ENCODE peak calls at places on chromosomes 6 and 20, in six cellular contexts. One of them, this sample, is unnamed.

GRCh38 chr6:43885399-43886066 is 115.5 kb downstream of the VEGFA start:
- DNase-seq in endothelial cell of umbilical vein: no peak
- DNase-seq in Jurkat, Clone E6-1: no peak
- DNase-seq in NCI-H774: no peak
- DNase-seq in naive thymus-derived CD8-positive, alpha-beta T cell: no peak
- DNase-seq in NB4: no peak
- DNase-seq in this sample: no peak

GRCh38 chr6:82988904-82989303 is 76.7 kb downstream of the UBE3D start:
- DNase-seq in endothelial cell of umbilical vein: peak
- DNase-seq in Jurkat, Clone E6-1: no peak
- DNase-seq in NCI-H774: no peak
- DNase-seq in naive thymus-derived CD8-positive, alpha-beta T cell: no peak
- DNase-seq in NB4: no peak
- DNase-seq in this sample: no peak

GRCh38 chr20:40958598-40958997 is 70.0 kb upstream of the TOP1 start:
- DNase-seq in endothelial cell of umbilical vein: no peak
- DNase-seq in Jurkat, Clone E6-1: no peak
- DNase-seq in NCI-H774: no peak
- DNase-seq in naive thymus-derived CD8-positive, alpha-beta T cell: no peak
- DNase-seq in NB4: no peak
- DNase-seq in this sample: no peak

GRCh38 chr20:36768768-36769430 is 4.7 kb downstream of the DSN1 start:
- DNase-seq in endothelial cell of umbilical vein: peak
- DNase-seq in Jurkat, Clone E6-1: no peak
- DNase-seq in NCI-H774: no peak
- DNase-seq in naive thymus-derived CD8-positive, alpha-beta T cell: no peak
- DNase-seq in NB4: no peak
- DNase-seq in this sample: peak

GRCh38 chr6:26272171-26272631 is 92.8 kb upstream of the BTN3A2 start:
- DNase-seq in endothelial cell of umbilical vein: no peak
- DNase-seq in Jurkat, Clone E6-1: no peak
- DNase-seq in NCI-H774: peak
- DNase-seq in naive thymus-derived CD8-positive, alpha-beta T cell: no peak
- DNase-seq in NB4: peak
- DNase-seq in this sample: no peak

GRCh38 chr6:140032177-140032576 is 657.7 kb upstream of the CITED2 start:
- DNase-seq in endothelial cell of umbilical vein: no peak
- DNase-seq in Jurkat, Clone E6-1: no peak
- DNase-seq in NCI-H774: no peak
- DNase-seq in naive thymus-derived CD8-positive, alpha-beta T cell: no peak
- DNase-seq in NB4: no peak
- DNase-seq in this sample: no peak

GRCh38 chr6:100691972-100692371 is 189.2 kb downstream of the ASCC3 start:
- DNase-seq in endothelial cell of umbilical vein: no peak
- DNase-seq in Jurkat, Clone E6-1: no peak
- DNase-seq in NCI-H774: no peak
- DNase-seq in naive thymus-derived CD8-positive, alpha-beta T cell: no peak
- DNase-seq in NB4: no peak
- DNase-seq in this sample: no peak

GRCh38 chr20:17992847-17993508 is 24.2 kb downstream of the MGME1 start:
- DNase-seq in endothelial cell of umbilical vein: peak
- DNase-seq in Jurkat, Clone E6-1: peak
- DNase-seq in NCI-H774: no peak
- DNase-seq in naive thymus-derived CD8-positive, alpha-beta T cell: no peak
- DNase-seq in NB4: no peak
- DNase-seq in this sample: peak

GRCh38 chr6:39088331-39088730 is 26.7 kb downstream of the SAYSD1 start:
- DNase-seq in endothelial cell of umbilical vein: peak
- DNase-seq in Jurkat, Clone E6-1: no peak
- DNase-seq in NCI-H774: no peak
- DNase-seq in naive thymus-derived CD8-positive, alpha-beta T cell: peak
- DNase-seq in NB4: peak
- DNase-seq in this sample: peak

GRCh38 chr6:132410840-132411239 is 9.6 kb upstream of the MOXD1 start:
- DNase-seq in endothelial cell of umbilical vein: no peak
- DNase-seq in Jurkat, Clone E6-1: no peak
- DNase-seq in NCI-H774: no peak
- DNase-seq in naive thymus-derived CD8-positive, alpha-beta T cell: no peak
- DNase-seq in NB4: peak
- DNase-seq in this sample: no peak

GRCh38 chr6:107740496-107741190 is 83.5 kb downstream of the SCML4 start:
- DNase-seq in endothelial cell of umbilical vein: no peak
- DNase-seq in Jurkat, Clone E6-1: no peak
- DNase-seq in NCI-H774: no peak
- DNase-seq in naive thymus-derived CD8-positive, alpha-beta T cell: peak
- DNase-seq in NB4: no peak
- DNase-seq in this sample: no peak

GRCh38 chr6:3549314-3549940 is 92.6 kb upstream of the SLC22A23 start:
- DNase-seq in endothelial cell of umbilical vein: peak
- DNase-seq in Jurkat, Clone E6-1: no peak
- DNase-seq in NCI-H774: peak
- DNase-seq in naive thymus-derived CD8-positive, alpha-beta T cell: no peak
- DNase-seq in NB4: no peak
- DNase-seq in this sample: no peak

GRCh38 chr6:158488065-158488464 is 71.8 kb upstream of the TMEM181 start:
- DNase-seq in endothelial cell of umbilical vein: peak
- DNase-seq in Jurkat, Clone E6-1: no peak
- DNase-seq in NCI-H774: no peak
- DNase-seq in naive thymus-derived CD8-positive, alpha-beta T cell: no peak
- DNase-seq in NB4: no peak
- DNase-seq in this sample: peak

GRCh38 chr6:23308166-23308565 is 738.8 kb downstream of the HDGFL1 start:
- DNase-seq in endothelial cell of umbilical vein: no peak
- DNase-seq in Jurkat, Clone E6-1: no peak
- DNase-seq in NCI-H774: no peak
- DNase-seq in naive thymus-derived CD8-positive, alpha-beta T cell: no peak
- DNase-seq in NB4: no peak
- DNase-seq in this sample: no peak

GRCh38 chr6:158799051-158799792 is 19.9 kb downstream of the EZR start:
- DNase-seq in endothelial cell of umbilical vein: peak
- DNase-seq in Jurkat, Clone E6-1: no peak
- DNase-seq in NCI-H774: peak
- DNase-seq in naive thymus-derived CD8-positive, alpha-beta T cell: no peak
- DNase-seq in NB4: no peak
- DNase-seq in this sample: peak